ENCODE peak calls at places on chromosome X, in seven cellular contexts. One of them, this sample, is unnamed.

GRCh38 chrX:56564182-56564885 is 907 bp downstream of the UBQLN2 start:
- DNase-seq in upper lobe of left lung: no peak
- DNase-seq in stomach: no peak
- DNase-seq in K562: peak
- DNase-seq in suprapubic skin: no peak
- DNase-seq in GM12878: no peak
- DNase-seq in transverse colon: peak
- DNase-seq in this sample: no peak

GRCh38 chrX:115560978-115561604 is at the start of gene PLS3:
- DNase-seq in upper lobe of left lung: peak
- DNase-seq in stomach: peak
- DNase-seq in K562: no peak
- DNase-seq in suprapubic skin: peak
- DNase-seq in GM12878: no peak
- DNase-seq in transverse colon: peak
- DNase-seq in this sample: no peak

GRCh38 chrX:34734383-34734782 is 77.3 kb upstream of the TMEM47 start:
- DNase-seq in upper lobe of left lung: no peak
- DNase-seq in stomach: no peak
- DNase-seq in K562: no peak
- DNase-seq in suprapubic skin: no peak
- DNase-seq in GM12878: no peak
- DNase-seq in transverse colon: no peak
- DNase-seq in this sample: no peak

GRCh38 chrX:64204701-64205440 is 637 bp downstream of the AMER1 start:
- DNase-seq in upper lobe of left lung: peak
- DNase-seq in stomach: peak
- DNase-seq in K562: peak
- DNase-seq in suprapubic skin: peak
- DNase-seq in GM12878: no peak
- DNase-seq in transverse colon: no peak
- DNase-seq in this sample: no peak

GRCh38 chrX:71870337-71871098 is 40.1 kb upstream of the NHSL2 start:
- DNase-seq in upper lobe of left lung: no peak
- DNase-seq in stomach: no peak
- DNase-seq in K562: no peak
- DNase-seq in suprapubic skin: no peak
- DNase-seq in GM12878: no peak
- DNase-seq in transverse colon: no peak
- DNase-seq in this sample: no peak

GRCh38 chrX:36431819-36432218 is 512.3 kb downstream of the CFAP47 start:
- DNase-seq in upper lobe of left lung: no peak
- DNase-seq in stomach: no peak
- DNase-seq in K562: no peak
- DNase-seq in suprapubic skin: no peak
- DNase-seq in GM12878: no peak
- DNase-seq in transverse colon: no peak
- DNase-seq in this sample: no peak

GRCh38 chrX:26851981-26852380 is 611.2 kb downstream of the PPP4R3C start:
- DNase-seq in upper lobe of left lung: no peak
- DNase-seq in stomach: no peak
- DNase-seq in K562: no peak
- DNase-seq in suprapubic skin: no peak
- DNase-seq in GM12878: no peak
- DNase-seq in transverse colon: no peak
- DNase-seq in this sample: no peak

GRCh38 chrX:139423186-139423585 is 107.4 kb upstream of the F9 start:
- DNase-seq in upper lobe of left lung: no peak
- DNase-seq in stomach: no peak
- DNase-seq in K562: no peak
- DNase-seq in suprapubic skin: no peak
- DNase-seq in GM12878: no peak
- DNase-seq in transverse colon: no peak
- DNase-seq in this sample: no peak

GRCh38 chrX:115679460-115679859 is 118.5 kb downstream of the PLS3 start:
- DNase-seq in upper lobe of left lung: no peak
- DNase-seq in stomach: no peak
- DNase-seq in K562: peak
- DNase-seq in suprapubic skin: no peak
- DNase-seq in GM12878: no peak
- DNase-seq in transverse colon: no peak
- DNase-seq in this sample: no peak

GRCh38 chrX:7139202-7140081 is 8.1 kb upstream of the STS start:
- DNase-seq in upper lobe of left lung: no peak
- DNase-seq in stomach: no peak
- DNase-seq in K562: no peak
- DNase-seq in suprapubic skin: no peak
- DNase-seq in GM12878: no peak
- DNase-seq in transverse colon: no peak
- DNase-seq in this sample: no peak

GRCh38 chrX:109635151-109635550 is 10.2 kb upstream of the KCNE5 start:
- DNase-seq in upper lobe of left lung: no peak
- DNase-seq in stomach: no peak
- DNase-seq in K562: peak
- DNase-seq in suprapubic skin: no peak
- DNase-seq in GM12878: no peak
- DNase-seq in transverse colon: no peak
- DNase-seq in this sample: no peak

GRCh38 chrX:106168107-106168506 is at the start of gene PWWP3B:
- DNase-seq in upper lobe of left lung: no peak
- DNase-seq in stomach: peak
- DNase-seq in K562: no peak
- DNase-seq in suprapubic skin: no peak
- DNase-seq in GM12878: no peak
- DNase-seq in transverse colon: peak
- DNase-seq in this sample: no peak

GRCh38 chrX:41334866-41335589 is 1.1 kb downstream of the DDX3X start:
- DNase-seq in upper lobe of left lung: no peak
- DNase-seq in stomach: peak
- DNase-seq in K562: peak
- DNase-seq in suprapubic skin: peak
- DNase-seq in GM12878: no peak
- DNase-seq in transverse colon: peak
- DNase-seq in this sample: peak

GRCh38 chrX:3232262-3232950 is 114.0 kb downstream of the MXRA5 start:
- DNase-seq in upper lobe of left lung: no peak
- DNase-seq in stomach: no peak
- DNase-seq in K562: no peak
- DNase-seq in suprapubic skin: no peak
- DNase-seq in GM12878: no peak
- DNase-seq in transverse colon: no peak
- DNase-seq in this sample: no peak

GRCh38 chrX:46791927-46792825 is 33.3 kb upstream of the SLC9A7 start:
- DNase-seq in upper lobe of left lung: no peak
- DNase-seq in stomach: peak
- DNase-seq in K562: no peak
- DNase-seq in suprapubic skin: no peak
- DNase-seq in GM12878: peak
- DNase-seq in transverse colon: no peak
- DNase-seq in this sample: no peak
- TF ChIP-seq EP300 in upper lobe of left lung: no peak
- TF ChIP-seq EP300 in stomach: no peak
- TF ChIP-seq EP300 in K562: no peak
- TF ChIP-seq EP300 in suprapubic skin: no peak
- TF ChIP-seq EP300 in GM12878: peak
- TF ChIP-seq EP300 in transverse colon: no peak
- TF ChIP-seq EP300 in this sample: no peak

GRCh38 chrX:119954374-119954773 is 10.8 kb upstream of the NKAP start:
- DNase-seq in upper lobe of left lung: no peak
- DNase-seq in stomach: no peak
- DNase-seq in K562: no peak
- DNase-seq in suprapubic skin: no peak
- DNase-seq in GM12878: no peak
- DNase-seq in transverse colon: no peak
- DNase-seq in this sample: no peak
- TF ChIP-seq POLR2AphosphoS5 in upper lobe of left lung: no peak
- TF ChIP-seq POLR2AphosphoS5 in stomach: no peak
- TF ChIP-seq POLR2AphosphoS5 in K562: no peak
- TF ChIP-seq POLR2AphosphoS5 in suprapubic skin: no peak
- TF ChIP-seq POLR2AphosphoS5 in GM12878: no peak
- TF ChIP-seq POLR2AphosphoS5 in transverse colon: no peak
- TF ChIP-seq POLR2AphosphoS5 in this sample: no peak

GRCh38 chrX:48558270-48558669 is 16.0 kb upstream of the RBM3 start:
- DNase-seq in upper lobe of left lung: no peak
- DNase-seq in stomach: no peak
- DNase-seq in K562: no peak
- DNase-seq in suprapubic skin: no peak
- DNase-seq in GM12878: no peak
- DNase-seq in transverse colon: no peak
- DNase-seq in this sample: no peak
- TF ChIP-seq EP300 in upper lobe of left lung: no peak
- TF ChIP-seq EP300 in stomach: no peak
- TF ChIP-seq EP300 in K562: no peak
- TF ChIP-seq EP300 in suprapubic skin: no peak
- TF ChIP-seq EP300 in GM12878: no peak
- TF ChIP-seq EP300 in transverse colon: no peak
- TF ChIP-seq EP300 in this sample: no peak

GRCh38 chrX:140501321-140501720 is 3.5 kb downstream of the SOX3 start:
- DNase-seq in upper lobe of left lung: no peak
- DNase-seq in stomach: no peak
- DNase-seq in K562: no peak
- DNase-seq in suprapubic skin: no peak
- DNase-seq in GM12878: no peak
- DNase-seq in transverse colon: no peak
- DNase-seq in this sample: no peak

GRCh38 chrX:140503230-140503585 is 1.7 kb downstream of the SOX3 start:
- DNase-seq in upper lobe of left lung: no peak
- DNase-seq in stomach: no peak
- DNase-seq in K562: no peak
- DNase-seq in suprapubic skin: no peak
- DNase-seq in GM12878: no peak
- DNase-seq in transverse colon: no peak
- DNase-seq in this sample: no peak

GRCh38 chrX:140501940-140502468 is 2.9 kb downstream of the SOX3 start:
- DNase-seq in upper lobe of left lung: no peak
- DNase-seq in stomach: no peak
- DNase-seq in K562: no peak
- DNase-seq in suprapubic skin: no peak
- DNase-seq in GM12878: no peak
- DNase-seq in transverse colon: no peak
- DNase-seq in this sample: no peak

GRCh38 chrX:140503714-140504351 is 1.0 kb downstream of the SOX3 start:
- DNase-seq in upper lobe of left lung: peak
- DNase-seq in stomach: no peak
- DNase-seq in K562: no peak
- DNase-seq in suprapubic skin: no peak
- DNase-seq in GM12878: no peak
- DNase-seq in transverse colon: no peak
- DNase-seq in this sample: no peak

DNA sequence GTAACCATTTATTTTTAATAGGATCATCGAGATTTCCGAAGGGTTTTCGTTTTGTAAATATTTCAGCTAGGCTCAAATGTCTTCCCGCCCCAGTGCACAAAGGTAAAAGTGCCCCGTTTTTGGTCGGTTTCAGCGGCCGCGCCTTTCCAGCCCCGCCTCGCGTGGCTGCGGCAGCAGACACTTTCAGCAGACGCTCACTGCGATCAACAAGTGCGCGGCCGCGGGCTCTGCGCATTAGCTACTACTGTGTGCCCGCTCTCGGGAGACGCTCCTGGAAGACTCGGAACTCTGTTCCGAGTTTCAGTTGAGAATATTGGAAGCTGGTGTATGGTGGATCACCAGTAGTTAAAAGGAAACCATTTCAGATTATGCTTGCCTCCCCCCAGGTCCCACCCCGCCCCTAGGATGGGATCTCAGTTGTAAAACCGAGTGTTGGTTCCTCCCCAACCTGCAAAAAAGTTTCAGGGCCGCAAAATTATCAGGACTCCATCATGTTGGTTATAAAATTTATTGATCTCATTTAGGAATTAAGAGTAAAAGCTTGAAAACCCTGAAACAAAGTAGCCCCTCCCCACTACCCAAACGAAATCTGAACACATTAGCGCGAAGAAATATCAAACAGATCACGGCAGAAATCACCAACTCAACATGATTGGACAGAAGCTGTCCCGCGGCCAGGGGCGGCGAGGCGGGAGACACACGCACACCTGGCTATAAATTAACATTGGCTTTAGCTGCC is 2.2 kb downstream of the SOX3 start:
- DNase-seq in upper lobe of left lung: no peak
- DNase-seq in stomach: no peak
- DNase-seq in K562: no peak
- DNase-seq in suprapubic skin: no peak
- DNase-seq in GM12878: no peak
- DNase-seq in transverse colon: no peak
- DNase-seq in this sample: no peak
- TF ChIP-seq POLR2AphosphoS5 in upper lobe of left lung: no peak
- TF ChIP-seq POLR2AphosphoS5 in stomach: no peak
- TF ChIP-seq POLR2AphosphoS5 in K562: no peak
- TF ChIP-seq POLR2AphosphoS5 in suprapubic skin: no peak
- TF ChIP-seq POLR2AphosphoS5 in GM12878: no peak
- TF ChIP-seq POLR2AphosphoS5 in transverse colon: no peak
- TF ChIP-seq POLR2AphosphoS5 in this sample: no peak

GRCh38 chrX:135505356-135505755 is 15.1 kb upstream of the INTS6L start:
- DNase-seq in upper lobe of left lung: no peak
- DNase-seq in stomach: no peak
- DNase-seq in K562: no peak
- DNase-seq in suprapubic skin: no peak
- DNase-seq in GM12878: no peak
- DNase-seq in transverse colon: no peak
- DNase-seq in this sample: no peak

GRCh38 chrX:135512508-135513139 is 7.8 kb upstream of the INTS6L start:
- DNase-seq in upper lobe of left lung: no peak
- DNase-seq in stomach: no peak
- DNase-seq in K562: no peak
- DNase-seq in suprapubic skin: no peak
- DNase-seq in GM12878: no peak
- DNase-seq in transverse colon: no peak
- DNase-seq in this sample: no peak

GRCh38 chrX:135513140-135513535 is 7.3 kb upstream of the INTS6L start:
- DNase-seq in upper lobe of left lung: no peak
- DNase-seq in stomach: no peak
- DNase-seq in K562: no peak
- DNase-seq in suprapubic skin: no peak
- DNase-seq in GM12878: no peak
- DNase-seq in transverse colon: no peak
- DNase-seq in this sample: no peak

GRCh38 chrX:135509885-135510284 is 10.6 kb upstream of the INTS6L start:
- DNase-seq in upper lobe of left lung: no peak
- DNase-seq in stomach: no peak
- DNase-seq in K562: no peak
- DNase-seq in suprapubic skin: no peak
- DNase-seq in GM12878: no peak
- DNase-seq in transverse colon: no peak
- DNase-seq in this sample: no peak
- TF ChIP-seq EP300 in upper lobe of left lung: no peak
- TF ChIP-seq EP300 in stomach: no peak
- TF ChIP-seq EP300 in K562: no peak
- TF ChIP-seq EP300 in suprapubic skin: no peak
- TF ChIP-seq EP300 in GM12878: no peak
- TF ChIP-seq EP300 in transverse colon: no peak
- TF ChIP-seq EP300 in this sample: no peak

This sample was measured in esophagus muscularis mucosa.